ENCODE peak calls at places on chromosomes 5 and 9, in five cellular contexts. L is GM23248, I is psoas muscle, F is body of pancreas, M is gastrocnemius medialis. C is an unnamed sample.

GRCh38 chr9:120878188-120879130 is 1.5 kb upstream of the PHF19 start:
- DNase-seq in M (no peak), L (no peak), F (no peak), I (no peak), C (no peak)

GRCh38 chr9:108150736-108151135 is 661.2 kb upstream of the KLF4 start:
- DNase-seq in F (peak; percentile 30), I (peak; percentile 27), L (peak; percentile 63), M (peak; percentile 35), C (no peak)

GRCh38 chr9:107694390-107694789 is 204.8 kb upstream of the KLF4 start:
- DNase-seq in M (no peak), I (no peak), L (no peak), F (no peak), C (no peak)

GRCh38 chr9:89304479-89305188 is 6.4 kb upstream of the CKS2 start:
- DNase-seq in M (no peak), F (no peak), L (no peak), I (no peak), C (no peak)

GRCh38 chr5:68007446-68007845 is 208.1 kb upstream of the PIK3R1 start:
- DNase-seq in F (peak; percentile 60), I (peak; percentile 61), M (peak; percentile 26), L (peak; percentile 81), C (peak; percentile 29)

GRCh38 chr5:108003178-108003577 is 332.4 kb upstream of the EFNA5 start:
- DNase-seq in I (no peak), F (no peak), L (peak; percentile 42), M (no peak), C (peak; percentile 66)

GRCh38 chr5:100043475-100043874 is 491.7 kb upstream of the FAM174A start:
- DNase-seq in F (no peak), L (no peak), I (no peak), M (no peak), C (no peak)

GRCh38 chr5:17373406-17374110 is 124.5 kb upstream of the TAF11L2 start:
- DNase-seq in I (no peak), L (peak; percentile 19), M (no peak), F (no peak), C (no peak)

GRCh38 chr5:109550077-109550476 is 139.7 kb upstream of the MAN2A1 start:
- DNase-seq in I (no peak), M (no peak), L (no peak), F (no peak), C (no peak)

GRCh38 chr5:110478899-110479298 is 247.6 kb downstream of the TMEM232 start:
- DNase-seq in F (no peak), I (no peak), M (no peak), L (peak; percentile 94), C (no peak)

GRCh38 chr5:538801-539468 is 14.7 kb upstream of the SLC9A3 start:
- DNase-seq in I (peak; percentile 8), M (no peak), F (no peak), L (peak; percentile 13), C (no peak)

DNA sequence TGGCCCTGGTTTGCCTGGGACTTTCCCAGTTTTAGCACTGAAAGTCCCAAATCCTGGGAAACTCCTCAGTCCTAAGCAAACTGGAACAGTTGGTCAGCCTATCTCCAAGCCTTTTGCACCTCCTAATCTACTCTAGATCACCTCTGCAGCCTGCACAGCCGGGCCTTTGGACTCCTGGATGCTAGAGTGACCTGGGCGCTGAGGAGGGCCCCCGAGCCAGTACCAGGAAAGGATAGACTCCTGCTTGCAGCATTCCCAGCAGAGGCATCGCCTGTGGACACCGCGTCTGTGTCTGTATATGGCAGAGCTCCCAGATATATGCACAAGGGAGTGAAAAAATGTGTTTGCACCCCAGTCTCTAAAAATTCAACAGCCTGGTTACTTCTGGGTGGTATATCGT is 15.0 kb downstream of the IRF1 start:
- DNase-seq in F (no peak), I (no peak), M (no peak), L (no peak), C (peak; percentile 71)
- H3K4me1 ChIP-seq in F (peaks cover 30% of the 10 kb centered on the region), I (peaks cover 5% of the 10 kb centered on the region), M (no peaks in the 10 kb centered on the region), L (no peaks in the 10 kb centered on the region), C (peaks cover 36% of the 10 kb centered on the region)

GRCh38 chr5:61163905-61164304 is 1.6 kb upstream of the SMIM15 start:
- DNase-seq in M (no peak), L (no peak), F (no peak), I (no peak), C (no peak)

GRCh38 chr5:61162832-61163567 is 732 bp upstream of the SMIM15 start:
- DNase-seq in F (peak; percentile 20), M (no peak), L (peak; percentile 53), I (no peak), C (peak; percentile 37)

GRCh38 chr5:61171479-61171878 is 9.2 kb upstream of the SMIM15 start:
- DNase-seq in L (no peak), M (no peak), F (no peak), I (no peak), C (no peak)

GRCh38 chr5:61167382-61167781 is 5.1 kb upstream of the SMIM15 start:
- DNase-seq in I (no peak), L (peak; percentile 56), M (no peak), F (peak; percentile 57), C (peak; percentile 33)

GRCh38 chr5:61168951-61169350 is 6.7 kb upstream of the SMIM15 start:
- DNase-seq in L (no peak), M (no peak), F (no peak), I (no peak), C (no peak)
- H3K4me3 ChIP-seq in L (no peak overlapping the region), M (no peak overlapping the region), F (no peak overlapping the region), I (no peak overlapping the region), C (no peak overlapping the region)

DNA sequence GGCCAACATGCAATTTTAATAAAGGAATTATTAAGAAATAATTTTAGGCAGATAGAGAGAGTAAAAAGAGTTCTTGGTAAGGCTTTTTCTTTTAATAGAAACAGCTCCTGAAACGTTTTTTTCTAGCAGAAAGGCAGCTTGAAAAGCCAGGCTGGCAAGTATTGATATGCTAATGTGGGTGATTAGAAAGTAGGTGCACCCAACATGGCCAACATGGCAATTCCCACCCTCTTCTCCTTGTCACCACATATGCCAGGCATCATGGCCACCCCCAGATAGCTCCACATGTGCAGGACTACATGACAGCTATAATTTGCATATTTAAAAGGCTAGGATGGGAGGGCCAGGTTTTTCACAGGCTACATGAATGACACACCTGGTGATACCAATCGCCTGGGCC is 615.2 kb downstream of the PTPRD start:
- DNase-seq in M (no peak), F (no peak), I (no peak), L (no peak), C (no peak)
- H3K4me1 ChIP-seq in M (no peaks in the 10 kb centered on the region), F (no peaks in the 10 kb centered on the region), I (no peaks in the 10 kb centered on the region), L (no peaks in the 10 kb centered on the region), C (no peaks in the 10 kb centered on the region)

GRCh38 chr9:134626141-134626423 is 15.5 kb upstream of the COL5A1 start:
- DNase-seq in L (no peak), F (no peak), I (no peak), M (no peak), C (no peak)
- H3K4me3 ChIP-seq in L (no peak overlapping the region), F (no peak overlapping the region), I (no peak overlapping the region), M (no peak overlapping the region), C (no peak overlapping the region)

DNA sequence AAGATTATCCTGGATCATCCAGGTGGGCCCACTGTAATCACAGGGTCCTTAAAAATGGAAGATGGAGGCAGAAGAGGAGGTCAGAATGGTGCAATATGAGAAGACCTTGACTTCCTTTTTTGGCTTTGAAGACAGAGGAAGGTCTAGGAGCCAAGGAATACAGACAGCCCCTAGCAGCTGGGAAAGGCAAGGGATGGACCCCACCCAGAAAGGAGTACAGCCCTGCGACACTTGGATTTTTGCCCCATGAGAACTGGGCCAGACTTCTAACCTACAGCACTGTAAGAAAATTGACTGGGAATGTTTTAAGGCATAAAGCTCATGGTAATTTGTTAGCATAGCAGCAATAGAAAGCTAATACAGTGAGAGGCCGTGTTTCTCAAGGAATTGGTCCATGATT is 66.9 kb upstream of the LRRTM2 start:
- DNase-seq in F (no peak), L (no peak), M (no peak), I (no peak), C (no peak)
- H3K4me1 ChIP-seq in F (peaks cover 11% of the 10 kb centered on the region), L (no peaks in the 10 kb centered on the region), M (peaks cover 2% of the 10 kb centered on the region), I (no peaks in the 10 kb centered on the region), C (peaks cover 4% of the 10 kb centered on the region)

DNA sequence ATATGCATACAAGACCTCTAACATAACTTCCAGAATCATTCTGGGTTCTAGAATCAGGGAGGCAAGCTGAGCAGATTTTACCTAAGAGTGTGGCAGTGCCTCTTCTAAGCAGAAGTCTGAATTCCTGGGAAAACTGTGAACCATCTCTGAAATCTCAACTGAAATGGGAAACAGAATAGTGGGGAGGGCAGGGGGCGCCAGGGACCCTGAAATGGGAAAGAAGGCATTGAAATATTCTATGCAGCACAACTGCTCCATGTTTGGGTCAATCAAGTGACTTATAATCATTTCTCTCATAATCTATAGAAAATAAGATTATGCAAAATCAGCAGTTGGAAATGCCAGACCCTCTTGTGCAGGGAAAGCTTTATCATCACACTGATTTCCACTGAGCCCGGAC is 156.1 kb downstream of the EBF1 start:
- DNase-seq in M (no peak), L (no peak), I (no peak), F (no peak), C (no peak)
- H3K4me3 ChIP-seq in M (no peak overlapping the region), L (no peak overlapping the region), I (no peak overlapping the region), F (no peak overlapping the region), C (no peak overlapping the region)

GRCh38 chr5:38465702-38466443 is 90.6 kb downstream of the LIFR start:
- DNase-seq in M (no peak), L (no peak), F (no peak), I (no peak), C (no peak)

GRCh38 chr5:38462972-38463633 is 93.3 kb downstream of the LIFR start:
- DNase-seq in F (no peak), M (no peak), L (peak; percentile 39), I (no peak), C (no peak)

GRCh38 chr5:38466444-38467189 is 89.8 kb downstream of the LIFR start:
- DNase-seq in M (peak; percentile 89), L (peak; percentile 39), F (peak; percentile 35), I (peak; percentile 88), C (no peak)

GRCh38 chr5:38465045-38465444 is 91.4 kb downstream of the LIFR start:
- DNase-seq in I (peak; percentile 63), M (peak; percentile 90), L (peak; percentile 32), F (no peak), C (no peak)

DNA sequence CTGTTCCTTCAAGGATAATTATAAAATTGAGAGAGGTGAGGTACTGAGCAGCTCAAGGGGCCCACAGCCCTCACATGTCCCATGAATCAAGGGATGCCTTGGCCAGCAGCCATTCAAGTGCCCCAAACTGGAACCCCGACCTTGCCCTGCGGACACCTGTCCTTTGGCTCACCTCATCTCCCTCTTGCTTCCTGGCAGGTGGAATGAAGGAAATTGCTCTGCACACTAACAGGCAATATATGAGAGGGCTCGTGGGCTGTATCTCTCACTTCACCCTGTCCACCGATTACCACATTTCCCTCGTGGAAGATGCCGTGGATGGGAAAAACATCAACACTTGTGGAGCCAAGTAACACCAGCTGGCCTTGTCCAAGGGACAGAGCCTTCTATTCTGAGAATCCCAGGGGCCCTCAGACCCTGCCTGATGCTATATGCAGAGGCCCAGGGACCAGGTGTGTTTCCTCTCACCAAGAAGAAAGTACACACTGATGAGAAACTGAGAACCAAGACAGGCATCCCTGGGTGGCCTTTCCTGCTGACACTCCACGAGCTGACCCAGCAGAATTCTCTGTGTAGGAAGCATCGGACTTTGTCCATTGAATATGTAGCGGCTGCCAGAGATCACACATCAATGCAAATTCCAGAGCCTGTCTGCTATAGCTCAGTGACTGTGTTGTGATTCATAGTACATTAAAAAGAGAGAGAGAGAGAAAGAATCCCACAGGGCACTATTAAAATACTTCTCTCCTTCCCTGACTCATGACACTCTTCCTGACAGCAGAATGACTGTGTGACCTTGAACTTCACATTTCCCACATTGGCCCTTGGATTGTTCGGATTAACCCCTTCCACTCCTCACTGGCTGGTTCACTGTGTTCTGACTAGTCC is 92.6 kb downstream of the LIFR start:
- DNase-seq in I (no peak), M (no peak), F (peak; percentile 38), L (peak; percentile 97), C (peak; percentile 13)
- H3K4me1 ChIP-seq in I (peaks cover 57% of the 10 kb centered on the region), M (peaks cover 67% of the 10 kb centered on the region), F (peaks cover 14% of the 10 kb centered on the region), L (peaks cover 54% of the 10 kb centered on the region), C (no peaks in the 10 kb centered on the region)